ENCODE peak calls at places on chromosomes 6 and 20, in six cellular contexts. C is PC-3, I is endothelial cell of umbilical vein, A is SK-N-SH, H is K562, O is mammary epithelial cell. F is an unnamed sample.

GRCh38 chr6:142827356-142827755 is 117.6 kb downstream of the HIVEP2 start:
- DNase-seq in O (no peak), H (no peak), I (peak), C (no peak), A (no peak), F (no peak)

GRCh38 chr6:56282391-56282790 is 35.0 kb upstream of the COL21A1 start:
- DNase-seq in C (no peak), O (no peak), I (no peak), A (no peak), H (no peak), F (peak)

GRCh38 chr6:157561037-157561790 is 180.2 kb downstream of the ZDHHC14 start:
- DNase-seq in C (no peak), O (no peak), A (no peak), I (no peak), H (no peak), F (no peak)

GRCh38 chr6:105797313-105797970 is 288.7 kb upstream of the PRDM1 start:
- DNase-seq in O (no peak), I (no peak), C (peak), A (no peak), H (no peak), F (no peak)

GRCh38 chr6:125124250-125124777 is 29.3 kb upstream of the TPD52L1 start:
- DNase-seq in A (no peak), I (no peak), H (peak), O (peak), C (peak), F (peak)

GRCh38 chr6:4401408-4402367 is 266.3 kb upstream of the ECI2 start:
- DNase-seq in H (no peak), I (peak), A (no peak), O (no peak), C (peak), F (peak)

GRCh38 chr6:18595774-18596528 is 208.8 kb downstream of the RNF144B start:
- DNase-seq in I (peak), H (peak), C (peak), A (peak), O (peak), F (peak)

GRCh38 chr20:13261460-13262301 is 40.6 kb downstream of the ISM1 start:
- DNase-seq in H (peak), I (peak), O (peak), C (peak), A (peak), F (peak)

GRCh38 chr6:136762022-136762975 is 30.0 kb downstream of the MAP3K5 start:
- DNase-seq in I (no peak), C (no peak), O (no peak), H (no peak), A (no peak), F (no peak)

GRCh38 chr20:8043687-8044278 is 24.2 kb upstream of the TMX4 start:
- DNase-seq in A (peak), H (peak), O (peak), C (peak), I (peak), F (peak)

GRCh38 chr6:108921547-108922331 is 73.5 kb downstream of the ARMC2 start:
- DNase-seq in C (no peak), H (no peak), O (peak), A (no peak), I (no peak), F (peak)

GRCh38 chr20:41717464-41717863 is 99.3 kb upstream of the CHD6 start:
- DNase-seq in C (no peak), A (peak), H (peak), O (no peak), I (no peak), F (no peak)

GRCh38 chr6:129184808-129185366 is 301.9 kb downstream of the LAMA2 start:
- DNase-seq in H (no peak), A (no peak), C (no peak), I (no peak), O (no peak), F (peak)

GRCh38 chr6:34015576-34015975 is 130.3 kb downstream of the GRM4 start:
- DNase-seq in A (no peak), C (no peak), I (no peak), O (no peak), H (no peak), F (no peak)

GRCh38 chr6:40348591-40348990 is 238.6 kb downstream of the LRFN2 start:
- DNase-seq in I (no peak), C (no peak), O (no peak), A (peak), H (no peak), F (no peak)

GRCh38 chr6:36075656-36076055 is 48.0 kb downstream of the MAPK14 start:
- DNase-seq in I (no peak), C (peak), H (peak), A (peak), O (no peak), F (no peak)

GRCh38 chr6:43035495-43036194 is 14.2 kb downstream of the RRP36 start:
- DNase-seq in A (no peak), C (no peak), I (no peak), O (no peak), H (no peak), F (no peak)

GRCh38 chr6:113486172-113486571 is 371.0 kb upstream of the MARCKS start:
- DNase-seq in O (no peak), A (no peak), C (no peak), I (no peak), H (no peak), F (no peak)

GRCh38 chr6:166541366-166541765 is 45.1 kb downstream of the RAMACL start:
- DNase-seq in O (no peak), A (no peak), C (no peak), I (no peak), H (no peak), F (no peak)

GRCh38 chr20:20206788-20207187 is 154.5 kb downstream of the CFAP61 start:
- DNase-seq in A (no peak), C (no peak), O (no peak), H (no peak), I (no peak), F (no peak)

GRCh38 chr6:75491302-75491701 is 2.3 kb downstream of the FILIP1 start:
- DNase-seq in A (no peak), I (no peak), H (no peak), C (no peak), O (no peak), F (no peak)

GRCh38 chr6:163711615-163712568 is 297.4 kb downstream of the QKI start:
- DNase-seq in O (no peak), C (no peak), A (peak), H (no peak), I (no peak), F (peak)

GRCh38 chr6:43428112-43428570 is 800 bp downstream of the ABCC10 start:
- DNase-seq in C (no peak), O (no peak), A (no peak), I (no peak), H (no peak), F (no peak)

GRCh38 chr6:116218866-116219265 is 35.0 kb downstream of the TSPYL4 start:
- DNase-seq in H (no peak), I (no peak), A (no peak), C (no peak), O (no peak), F (no peak)

DNA sequence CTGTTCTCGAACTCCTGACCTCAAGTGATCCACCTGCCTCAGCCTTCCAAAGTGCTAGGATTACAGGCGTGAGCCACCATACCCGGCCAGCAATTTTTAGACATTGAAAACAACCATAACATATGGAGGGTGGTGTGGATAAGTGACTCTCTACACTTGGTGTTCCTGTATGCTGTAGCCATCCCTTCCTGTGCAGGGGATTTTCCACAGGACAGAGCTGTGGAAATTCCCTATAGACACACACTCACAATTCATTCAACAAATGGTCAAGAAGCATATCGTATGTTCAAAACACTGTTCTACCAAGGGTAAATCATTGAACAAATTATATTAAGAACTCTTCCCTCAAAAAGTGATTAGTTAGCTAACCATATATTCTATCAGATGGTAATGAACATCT is 6.3 kb downstream of the BTN2A1 start:
- DNase-seq in O (no peak), I (peak), A (no peak), C (no peak), H (no peak), F (no peak)
- H3K4me2 ChIP-seq in O (no peak), I (no peak), A (no peak), C (no peak), H (no peak), F (no peak)

DNA sequence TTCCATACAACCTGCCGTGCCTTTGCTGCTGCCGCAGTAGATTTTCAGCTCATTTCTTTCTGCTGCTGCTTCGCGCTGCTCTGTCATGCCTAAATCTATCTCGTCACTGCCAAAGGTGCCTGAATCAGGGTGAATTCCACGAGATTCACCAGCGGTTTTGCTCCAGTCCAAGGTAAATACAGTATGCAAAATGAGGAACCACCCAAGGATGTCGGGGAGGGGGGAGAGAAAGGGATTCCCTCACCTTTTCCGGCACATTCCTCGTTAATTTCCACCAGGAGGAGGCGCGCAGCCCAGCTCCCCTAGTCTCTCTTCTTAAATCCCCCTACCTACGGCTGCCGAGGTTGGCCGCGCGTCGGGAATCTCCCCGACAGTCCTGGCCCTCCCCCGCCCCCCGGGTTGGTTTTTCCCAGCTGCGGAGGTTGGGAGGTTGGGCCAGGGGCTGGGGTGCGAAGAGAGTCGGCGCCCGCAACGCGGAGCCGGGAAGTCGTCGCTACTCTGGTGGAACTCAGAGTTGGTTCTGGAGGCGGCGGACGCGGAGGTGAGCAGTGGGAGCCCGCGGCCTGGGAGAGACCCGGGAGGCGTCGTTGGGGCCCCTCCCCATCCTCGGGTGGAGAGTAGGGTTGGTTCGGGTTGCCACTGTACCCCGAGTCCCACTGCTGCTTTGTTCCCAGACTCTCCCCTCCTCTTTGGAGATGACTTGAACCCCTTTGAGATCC is at the start of gene TPBG:
- DNase-seq in A (peak), H (peak), O (peak), C (peak), I (peak), F (peak)
- H3K4me2 ChIP-seq in A (peak), H (peak), O (peak), C (peak), I (peak), F (peak)

DNA sequence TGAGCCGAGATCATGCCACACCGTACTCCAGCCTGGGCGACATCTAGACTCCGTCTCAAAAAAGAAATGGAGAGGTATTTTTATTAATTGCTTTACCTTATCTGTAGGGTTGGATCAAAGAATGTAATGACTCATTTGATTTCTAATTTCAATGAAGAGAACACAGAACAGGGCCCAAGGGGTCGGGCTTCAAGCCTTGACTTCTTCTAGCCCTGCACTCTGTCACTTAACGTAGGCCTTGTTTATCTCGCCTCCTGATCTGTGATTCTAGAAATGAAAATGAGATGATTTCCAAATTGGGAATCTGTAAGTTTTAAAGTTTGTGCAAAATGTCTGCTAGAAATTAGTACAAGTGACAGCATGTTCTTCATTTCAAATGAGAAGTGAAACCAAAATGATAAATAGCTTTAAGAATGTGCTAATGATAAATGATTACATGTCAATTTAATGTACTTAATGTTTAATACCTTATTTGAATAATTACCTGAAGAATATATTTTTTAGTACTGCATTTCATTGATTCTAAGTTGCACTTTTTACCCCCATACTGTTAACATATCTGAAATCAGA is 180.5 kb downstream of the SLC16A10 start:
- DNase-seq in C (no peak), I (no peak), O (no peak), A (no peak), H (no peak), F (no peak)
- H3K4me2 ChIP-seq in C (no peak), I (no peak), O (no peak), A (no peak), H (no peak), F (no peak)

DNA sequence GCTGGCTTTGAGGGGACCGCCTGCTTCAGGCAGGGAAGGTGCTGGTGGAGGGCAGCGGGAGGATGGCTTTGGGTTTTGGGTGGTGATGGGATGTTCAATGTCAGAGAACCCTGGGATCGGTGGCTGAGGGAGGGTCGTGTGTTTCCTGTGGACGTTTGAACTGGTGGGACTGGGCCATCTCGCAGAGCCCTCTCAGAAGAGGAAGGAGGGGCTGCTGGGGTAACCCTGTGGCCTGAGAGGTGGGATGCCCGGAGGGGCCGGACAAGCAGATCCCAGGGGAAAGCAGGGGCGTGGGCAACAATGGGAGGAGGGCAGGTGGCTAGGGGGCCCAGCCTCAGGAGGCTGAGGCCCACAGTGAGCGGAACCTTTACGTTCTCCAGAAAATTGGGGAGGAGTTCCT is 34.9 kb downstream of the PYGB start:
- DNase-seq in O (no peak), I (no peak), C (no peak), A (no peak), H (no peak), F (no peak)
- H3K4me2 ChIP-seq in O (no peak), I (no peak), C (no peak), A (no peak), H (no peak), F (no peak)

DNA sequence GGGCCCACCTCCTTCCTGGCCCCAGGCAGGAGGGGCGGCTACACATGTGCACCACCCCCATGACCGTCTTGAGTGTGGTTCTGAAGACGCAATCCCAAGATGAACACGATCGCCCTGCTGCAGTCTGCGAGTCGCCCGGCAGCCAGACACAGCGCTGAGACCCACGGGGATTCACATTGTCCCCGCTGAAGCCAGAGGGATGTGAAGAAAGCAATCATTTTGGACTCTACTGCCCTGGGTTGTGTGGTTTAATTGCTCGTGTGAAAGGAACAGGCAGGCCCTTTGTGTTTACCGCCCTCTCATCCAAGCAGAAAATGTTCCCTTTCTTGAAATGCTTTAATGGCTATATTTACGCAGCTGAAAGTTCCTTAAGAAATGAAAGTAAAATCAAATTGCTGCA is 279.5 kb downstream of the TAF4 start:
- DNase-seq in I (no peak), O (no peak), C (no peak), A (no peak), H (no peak), F (no peak)
- H3K4me2 ChIP-seq in I (no peak), O (no peak), C (no peak), A (no peak), H (no peak), F (no peak)

GRCh38 chr6:94367316-94367715 is 948.0 kb upstream of the EPHA7 start:
- DNase-seq in O (no peak), H (no peak), I (no peak), C (no peak), A (no peak), F (no peak)
- H3K4me2 ChIP-seq in O (no peak), H (no peak), I (no peak), C (no peak), A (no peak), F (no peak)

F was measured in fibroblast of lung.